ENCODE peak calls at places on chromosome 17, in seven cellular contexts. One of them, this sample, is unnamed.

GRCh38 chr17:305090-305976 is 47.3 kb downstream of the RPH3AL start:
- DNase-seq in PC-3: peak; percentile 9
- DNase-seq in CD8-positive, alpha-beta T cell: no peak
- DNase-seq in psoas muscle: peak; percentile 58
- DNase-seq in body of pancreas: peak; percentile 23
- DNase-seq in breast epithelium: no peak
- DNase-seq in keratinocyte: no peak
- DNase-seq in this sample: no peak

GRCh38 chr17:5619088-5619740 is 34.9 kb upstream of the NLRP1 start:
- DNase-seq in PC-3: no peak
- DNase-seq in CD8-positive, alpha-beta T cell: no peak
- DNase-seq in psoas muscle: no peak
- DNase-seq in body of pancreas: no peak
- DNase-seq in breast epithelium: no peak
- DNase-seq in keratinocyte: no peak
- DNase-seq in this sample: no peak

GRCh38 chr17:43966276-43966675 is 12.5 kb upstream of the PYY start:
- DNase-seq in PC-3: no peak
- DNase-seq in CD8-positive, alpha-beta T cell: no peak
- DNase-seq in psoas muscle: no peak
- DNase-seq in body of pancreas: no peak
- DNase-seq in breast epithelium: no peak
- DNase-seq in keratinocyte: no peak
- DNase-seq in this sample: no peak

GRCh38 chr17:34291721-34292348 is 6.3 kb downstream of the CCL11 start:
- DNase-seq in PC-3: peak; percentile 4
- DNase-seq in CD8-positive, alpha-beta T cell: no peak
- DNase-seq in psoas muscle: no peak
- DNase-seq in body of pancreas: no peak
- DNase-seq in breast epithelium: no peak
- DNase-seq in keratinocyte: no peak
- DNase-seq in this sample: no peak

GRCh38 chr17:17694229-17695081 is 13.2 kb downstream of the RAI1 start:
- DNase-seq in PC-3: peak; percentile 78
- DNase-seq in CD8-positive, alpha-beta T cell: peak; percentile 25
- DNase-seq in psoas muscle: peak; percentile 79
- DNase-seq in body of pancreas: peak; percentile 73
- DNase-seq in breast epithelium: peak; percentile 75
- DNase-seq in keratinocyte: no peak
- DNase-seq in this sample: peak; percentile 77

GRCh38 chr17:28726396-28726911 is 421 bp upstream of the TLCD1 start:
- DNase-seq in PC-3: peak; percentile 54
- DNase-seq in CD8-positive, alpha-beta T cell: peak; percentile 49
- DNase-seq in psoas muscle: no peak
- DNase-seq in body of pancreas: peak; percentile 72
- DNase-seq in breast epithelium: no peak
- DNase-seq in keratinocyte: no peak
- DNase-seq in this sample: peak; percentile 39

GRCh38 chr17:40490289-40490853 is 11.1 kb downstream of the TNS4 start:
- DNase-seq in PC-3: peak; percentile 2
- DNase-seq in CD8-positive, alpha-beta T cell: no peak
- DNase-seq in psoas muscle: peak; percentile 68
- DNase-seq in body of pancreas: peak; percentile 52
- DNase-seq in breast epithelium: peak; percentile 82
- DNase-seq in keratinocyte: peak; percentile 81
- DNase-seq in this sample: no peak

GRCh38 chr17:39239640-39240314 is 14.0 kb upstream of the STAC2 start:
- DNase-seq in PC-3: peak; percentile 54
- DNase-seq in CD8-positive, alpha-beta T cell: peak; percentile 57
- DNase-seq in psoas muscle: no peak
- DNase-seq in body of pancreas: peak; percentile 62
- DNase-seq in breast epithelium: peak; percentile 66
- DNase-seq in keratinocyte: peak; percentile 17
- DNase-seq in this sample: peak; percentile 71

GRCh38 chr17:69175812-69176517 is 34.3 kb upstream of the ABCA6 start:
- DNase-seq in PC-3: peak; percentile 95
- DNase-seq in CD8-positive, alpha-beta T cell: no peak
- DNase-seq in psoas muscle: no peak
- DNase-seq in body of pancreas: peak; percentile 8
- DNase-seq in breast epithelium: no peak
- DNase-seq in keratinocyte: peak; percentile 30
- DNase-seq in this sample: no peak

GRCh38 chr17:42673266-42673884 is 3.4 kb downstream of the PLEKHH3 start:
- DNase-seq in PC-3: no peak
- DNase-seq in CD8-positive, alpha-beta T cell: no peak
- DNase-seq in psoas muscle: no peak
- DNase-seq in body of pancreas: peak; percentile 33
- DNase-seq in breast epithelium: no peak
- DNase-seq in keratinocyte: no peak
- DNase-seq in this sample: no peak

GRCh38 chr17:42669705-42670198 is 7.0 kb downstream of the PLEKHH3 start:
- DNase-seq in PC-3: no peak
- DNase-seq in CD8-positive, alpha-beta T cell: no peak
- DNase-seq in psoas muscle: no peak
- DNase-seq in body of pancreas: no peak
- DNase-seq in breast epithelium: no peak
- DNase-seq in keratinocyte: no peak
- DNase-seq in this sample: no peak

GRCh38 chr17:42670925-42671657 is 5.7 kb downstream of the PLEKHH3 start:
- DNase-seq in PC-3: no peak
- DNase-seq in CD8-positive, alpha-beta T cell: no peak
- DNase-seq in psoas muscle: no peak
- DNase-seq in body of pancreas: no peak
- DNase-seq in breast epithelium: no peak
- DNase-seq in keratinocyte: no peak
- DNase-seq in this sample: no peak

GRCh38 chr17:42672038-42672437 is 4.8 kb downstream of the PLEKHH3 start:
- DNase-seq in PC-3: no peak
- DNase-seq in CD8-positive, alpha-beta T cell: no peak
- DNase-seq in psoas muscle: no peak
- DNase-seq in body of pancreas: no peak
- DNase-seq in breast epithelium: no peak
- DNase-seq in keratinocyte: no peak
- DNase-seq in this sample: no peak

DNA sequence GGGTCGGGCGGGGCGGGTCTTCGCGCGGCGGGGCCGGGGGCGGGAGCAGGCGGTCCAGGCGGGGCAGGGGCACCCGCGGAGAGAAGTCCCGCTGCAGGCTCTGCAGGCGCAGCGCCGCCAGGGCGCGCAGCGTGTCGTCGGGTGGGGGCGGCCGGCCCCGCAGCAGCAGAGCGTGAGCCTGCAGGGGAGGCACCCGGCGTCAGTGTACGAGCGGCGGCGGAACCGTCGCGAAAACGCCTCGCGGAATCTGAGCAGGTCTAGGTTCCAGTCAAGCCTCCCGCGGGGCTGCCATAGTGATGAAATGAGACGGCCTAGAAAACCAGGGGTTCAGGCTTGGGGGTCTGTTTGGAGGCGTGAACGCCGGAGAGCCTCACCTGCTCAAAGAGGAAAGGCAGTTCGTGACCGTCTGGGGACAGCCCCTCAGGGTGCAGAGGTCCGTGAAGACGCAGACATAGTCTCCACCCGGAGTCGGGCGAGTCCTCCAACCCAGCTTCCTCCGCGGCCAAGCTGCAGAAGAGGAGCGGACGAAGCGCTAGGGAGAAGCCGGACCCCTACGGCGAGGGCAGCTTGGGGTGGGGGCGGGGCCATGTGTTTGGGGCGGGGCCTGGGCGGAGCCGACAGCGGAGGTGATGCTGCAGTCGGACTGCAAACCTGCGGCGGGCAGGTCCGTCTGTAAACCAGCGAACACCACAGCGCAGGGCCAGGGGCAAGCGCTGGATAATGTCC is 6.4 kb downstream of the PLEKHH3 start:
- DNase-seq in PC-3: no peak
- DNase-seq in CD8-positive, alpha-beta T cell: no peak
- DNase-seq in psoas muscle: no peak
- DNase-seq in body of pancreas: no peak
- DNase-seq in breast epithelium: no peak
- DNase-seq in keratinocyte: no peak
- DNase-seq in this sample: peak; percentile 62
- H3K9me3 ChIP-seq in PC-3: no peaks in the 10 kb centered on the region
- H3K9me3 ChIP-seq in CD8-positive, alpha-beta T cell: no peaks in the 10 kb centered on the region
- H3K9me3 ChIP-seq in psoas muscle: no peaks in the 10 kb centered on the region
- H3K9me3 ChIP-seq in body of pancreas: no peaks in the 10 kb centered on the region
- H3K9me3 ChIP-seq in breast epithelium: no peaks in the 10 kb centered on the region
- H3K9me3 ChIP-seq in keratinocyte: no peaks in the 10 kb centered on the region
- H3K9me3 ChIP-seq in this sample: no peaks in the 10 kb centered on the region

GRCh38 chr17:26818736-26819135 is 475.2 kb upstream of the WSB1 start:
- DNase-seq in PC-3: no peak
- DNase-seq in CD8-positive, alpha-beta T cell: no peak
- DNase-seq in psoas muscle: no peak
- DNase-seq in body of pancreas: no peak
- DNase-seq in breast epithelium: no peak
- DNase-seq in keratinocyte: no peak
- DNase-seq in this sample: no peak
- H3K9me3 ChIP-seq in PC-3: peaks cover 42% of the 10 kb centered on the region
- H3K9me3 ChIP-seq in CD8-positive, alpha-beta T cell: peaks cover 17% of the 10 kb centered on the region
- H3K9me3 ChIP-seq in psoas muscle: peaks cover 55% of the 10 kb centered on the region
- H3K9me3 ChIP-seq in body of pancreas: no peaks in the 10 kb centered on the region
- H3K9me3 ChIP-seq in breast epithelium: peaks cover 97% of the 10 kb centered on the region
- H3K9me3 ChIP-seq in keratinocyte: peaks cover 38% of the 10 kb centered on the region
- H3K9me3 ChIP-seq in this sample: peaks cover 36% of the 10 kb centered on the region

GRCh38 chr17:52306314-52306713 is 147.8 kb upstream of the CA10 start:
- DNase-seq in PC-3: no peak
- DNase-seq in CD8-positive, alpha-beta T cell: no peak
- DNase-seq in psoas muscle: no peak
- DNase-seq in body of pancreas: no peak
- DNase-seq in breast epithelium: no peak
- DNase-seq in keratinocyte: no peak
- DNase-seq in this sample: no peak
- H3K9me3 ChIP-seq in PC-3: peaks cover 18% of the 10 kb centered on the region
- H3K9me3 ChIP-seq in CD8-positive, alpha-beta T cell: no peaks in the 10 kb centered on the region
- H3K9me3 ChIP-seq in psoas muscle: no peaks in the 10 kb centered on the region
- H3K9me3 ChIP-seq in body of pancreas: no peaks in the 10 kb centered on the region
- H3K9me3 ChIP-seq in breast epithelium: no peaks in the 10 kb centered on the region
- H3K9me3 ChIP-seq in keratinocyte: no peaks in the 10 kb centered on the region
- H3K9me3 ChIP-seq in this sample: no peaks in the 10 kb centered on the region

DNA sequence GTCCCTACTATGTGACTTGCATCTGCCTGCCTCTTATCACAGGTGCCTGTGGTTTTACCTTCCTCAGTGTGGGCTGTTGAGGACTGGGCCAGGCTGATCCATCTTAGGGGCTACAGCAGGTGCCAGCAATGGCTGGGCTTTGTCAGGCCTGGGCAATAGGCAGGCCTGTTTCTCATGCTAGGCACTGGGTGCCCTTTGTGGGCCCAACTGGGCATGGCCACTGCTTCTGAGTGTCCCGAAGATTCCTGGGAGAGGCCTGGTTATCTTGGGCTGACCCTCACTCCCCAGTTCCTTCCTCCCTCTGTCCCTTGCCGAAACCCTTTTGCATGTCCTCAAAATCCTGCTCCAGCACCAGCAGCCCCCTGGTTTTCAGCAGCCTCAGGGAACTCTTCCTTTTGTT is 1024.9 kb downstream of the KCNJ18 start:
- DNase-seq in PC-3: no peak
- DNase-seq in CD8-positive, alpha-beta T cell: no peak
- DNase-seq in psoas muscle: no peak
- DNase-seq in body of pancreas: no peak
- DNase-seq in breast epithelium: no peak
- DNase-seq in keratinocyte: no peak
- DNase-seq in this sample: no peak
- H3K9me3 ChIP-seq in PC-3: peaks cover 9% of the 10 kb centered on the region
- H3K9me3 ChIP-seq in CD8-positive, alpha-beta T cell: no peaks in the 10 kb centered on the region
- H3K9me3 ChIP-seq in psoas muscle: peaks cover 6% of the 10 kb centered on the region
- H3K9me3 ChIP-seq in body of pancreas: no peaks in the 10 kb centered on the region
- H3K9me3 ChIP-seq in breast epithelium: peaks cover 34% of the 10 kb centered on the region
- H3K9me3 ChIP-seq in keratinocyte: peaks cover 10% of the 10 kb centered on the region
- H3K9me3 ChIP-seq in this sample: no peaks in the 10 kb centered on the region

GRCh38 chr17:56887552-56888467 is 26.0 kb downstream of the TRIM25 start:
- DNase-seq in PC-3: peak; percentile 57
- DNase-seq in CD8-positive, alpha-beta T cell: no peak
- DNase-seq in psoas muscle: no peak
- DNase-seq in body of pancreas: no peak
- DNase-seq in breast epithelium: no peak
- DNase-seq in keratinocyte: no peak
- DNase-seq in this sample: no peak
- H3K9me3 ChIP-seq in PC-3: peaks cover 9% of the 10 kb centered on the region
- H3K9me3 ChIP-seq in CD8-positive, alpha-beta T cell: peaks cover 5% of the 10 kb centered on the region
- H3K9me3 ChIP-seq in psoas muscle: peaks cover 9% of the 10 kb centered on the region
- H3K9me3 ChIP-seq in body of pancreas: no peaks in the 10 kb centered on the region
- H3K9me3 ChIP-seq in breast epithelium: peaks cover 9% of the 10 kb centered on the region
- H3K9me3 ChIP-seq in keratinocyte: peaks cover 13% of the 10 kb centered on the region
- H3K9me3 ChIP-seq in this sample: peaks cover 3% of the 10 kb centered on the region

This sample was measured in T-helper 17 cell.